ENCODE peak calls at places on chromosome 1, in six cellular contexts. T is Peyer's patch, K is fibroblast of the aortic adventitia, E is HFF-Myc, D is endodermal cell, C is mesothelial cell of epicardium. W is an unnamed sample.
A peak's percentile ranks its signal among the peaks of the same experiment; 100 is the strongest.

GRCh38 chr1:46408356-46409062 is 14.4 kb downstream of the FAAH start:
- DNase-seq in E (no peak), T (no peak), C (no peak), K (peak; percentile 21), D (no peak), W (no peak)

GRCh38 chr1:39453603-39454002 is 37.8 kb upstream of the BMP8A start:
- DNase-seq in D (no peak), T (no peak), C (no peak), E (no peak), K (peak; percentile 77), W (peak; percentile 87)

GRCh38 chr1:185244015-185244747 is 72.9 kb downstream of the IVNS1ABP start:
- DNase-seq in C (no peak), D (no peak), E (peak; percentile 14), T (no peak), K (peak; percentile 65), W (peak; percentile 61)

GRCh38 chr1:44505210-44505993 is 100.3 kb downstream of the RNF220 start:
- DNase-seq in K (peak; percentile 73), D (no peak), T (no peak), E (no peak), C (no peak), W (peak; percentile 60)

GRCh38 chr1:161098161-161099068 is at the start of gene KLHDC9:
- DNase-seq in C (peak; percentile 53), K (peak; percentile 59), T (peak; percentile 88), D (peak; percentile 98), E (no peak), W (peak; percentile 79)

GRCh38 chr1:243642936-243643335 is 207.1 kb downstream of the AKT3 start:
- DNase-seq in C (no peak), T (no peak), D (no peak), K (peak; percentile 90), E (no peak), W (peak; percentile 89)

GRCh38 chr1:70410604-70411359 is at the start of gene CTH:
- DNase-seq in T (peak; percentile 99), C (peak; percentile 85), K (peak; percentile 96), E (peak; percentile 89), D (peak; percentile 99), W (peak; percentile 97)

GRCh38 chr1:92486251-92487077 is at the start of gene GFI1:
- DNase-seq in E (no peak), D (peak; percentile 89), C (no peak), K (no peak), T (peak; percentile 72), W (peak; percentile 17)

GRCh38 chr1:17994046-17994445 is 113.6 kb upstream of the IGSF21 start:
- DNase-seq in T (no peak), C (no peak), E (no peak), K (no peak), D (no peak), W (no peak)

GRCh38 chr1:201376464-201377374 is 761 bp downstream of the TNNT2 start:
- DNase-seq in D (peak; percentile 96), E (peak; percentile 30), K (peak; percentile 11), T (peak; percentile 69), C (no peak), W (peak; percentile 28)

GRCh38 chr1:204841798-204842197 is 28.9 kb upstream of the NFASC start:
- DNase-seq in T (no peak), C (no peak), D (no peak), K (no peak), E (no peak), W (no peak)

GRCh38 chr1:3954391-3955160 is 54.5 kb upstream of the C1orf174 start:
- DNase-seq in T (no peak), C (no peak), E (no peak), D (no peak), K (no peak), W (no peak)

GRCh38 chr1:236753554-236753953 is 41.5 kb upstream of the MTR start:
- DNase-seq in K (peak; percentile 19), T (no peak), D (peak; percentile 79), E (no peak), C (no peak), W (peak; percentile 23)
- TF ChIP-seq CTCF in K (peak; percentile 2), T (no peak), D (peak; percentile 77), E (peak; percentile 14), C (no peak), W (no peak)

DNA sequence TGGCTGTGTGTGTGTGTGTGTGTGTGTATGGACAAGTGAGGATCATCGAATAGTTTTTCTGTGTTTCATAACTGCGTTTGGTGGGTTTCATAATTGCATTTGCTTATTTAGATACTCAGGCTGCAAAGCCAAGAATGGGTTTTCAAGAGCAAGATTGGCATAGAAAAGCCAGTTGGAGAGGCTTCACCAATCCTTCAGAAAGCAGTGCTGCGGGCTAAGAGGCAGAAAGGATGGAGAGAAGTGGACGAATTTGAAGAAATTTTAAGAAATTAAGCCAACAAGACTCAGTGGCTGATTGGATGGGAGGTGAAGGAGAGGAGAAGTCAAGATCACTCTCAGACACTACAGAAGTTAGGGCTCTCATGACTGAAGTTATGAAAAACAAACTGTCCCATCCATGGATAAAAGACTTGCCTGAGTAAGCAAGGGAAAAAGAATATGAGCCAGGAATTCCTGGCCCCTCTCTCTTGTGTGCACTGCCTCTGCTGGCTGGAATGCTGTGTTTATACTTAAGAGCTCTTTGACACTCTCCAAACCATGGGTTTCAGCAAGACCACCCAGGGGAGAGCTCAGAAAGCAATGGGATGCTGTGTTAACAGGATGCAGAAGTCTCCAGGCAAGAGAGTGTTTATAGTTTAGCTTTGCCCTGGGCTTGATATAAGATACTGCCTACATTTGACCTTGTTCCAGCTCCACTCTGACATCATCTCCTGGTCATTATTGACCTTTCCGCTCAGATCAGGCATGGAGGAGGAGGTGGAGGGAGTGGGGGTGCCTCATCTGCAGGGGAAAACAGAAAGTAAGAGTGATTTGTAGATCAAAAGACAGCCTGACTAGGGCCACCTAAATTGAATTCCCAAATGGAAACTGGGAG is 232.0 kb upstream of the PLXNA2 start:
- DNase-seq in C (no peak), T (no peak), K (peak; percentile 15), E (no peak), D (peak; percentile 83), W (no peak)
- TF ChIP-seq CTCF in C (no peak), T (no peak), K (no peak), E (no peak), D (peak; percentile 88), W (no peak)

DNA sequence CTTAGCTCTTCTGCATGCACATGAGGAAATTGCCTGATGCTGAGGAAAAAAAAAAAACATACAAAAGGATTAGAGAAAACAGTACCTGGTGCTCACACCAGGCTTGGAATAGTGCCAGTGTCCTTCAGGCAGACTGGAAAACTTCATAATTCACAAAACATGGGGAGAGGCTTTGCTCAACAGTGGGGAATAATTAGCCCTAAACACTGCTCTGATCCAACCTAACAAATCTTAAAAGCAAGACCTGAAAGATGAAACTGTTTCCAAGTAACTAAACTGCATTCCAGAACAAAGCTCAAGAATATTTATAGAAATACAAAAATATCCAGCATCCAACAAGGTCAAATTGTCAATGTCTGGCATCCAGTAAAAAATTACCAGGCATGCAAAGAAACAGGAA is 124.8 kb downstream of the AK5 start:
- DNase-seq in D (no peak), C (no peak), K (peak; percentile 23), E (peak; percentile 48), T (no peak), W (peak; percentile 29)
- TF ChIP-seq CTCF in D (no peak), C (no peak), K (no peak), E (no peak), T (no peak), W (no peak)

DNA sequence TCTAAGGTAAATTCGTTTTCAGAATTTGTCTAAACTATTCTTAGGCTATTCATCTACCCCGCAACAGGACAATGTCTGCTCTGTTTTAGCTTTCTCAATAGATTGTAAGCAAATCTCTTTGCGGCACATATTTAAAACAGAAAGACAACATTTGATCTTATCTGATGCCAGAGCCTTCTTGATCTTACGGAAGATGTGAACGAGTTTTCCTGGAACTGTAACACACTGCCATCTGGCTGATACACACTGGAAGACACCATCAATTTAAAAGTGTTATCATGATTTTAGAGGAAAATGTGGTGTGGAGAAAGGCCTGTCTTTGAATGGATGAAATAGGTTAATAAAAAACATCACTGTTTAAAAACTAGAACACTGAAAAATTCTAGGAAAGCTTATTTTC is 36.1 kb downstream of the COA6 start:
- DNase-seq in E (no peak), D (no peak), K (no peak), C (no peak), T (no peak), W (no peak)
- TF ChIP-seq CTCF in E (no peak), D (peak; percentile 53), K (no peak), C (no peak), T (no peak), W (no peak)

GRCh38 chr1:98053471-98054366 is 132.9 kb upstream of the DPYD start:
- DNase-seq in K (peak; percentile 68), T (peak; percentile 76), C (peak; percentile 35), E (no peak), D (peak; percentile 93), W (peak; percentile 75)
- TF ChIP-seq CTCF in K (peak; percentile 52), T (peak; percentile 82), C (peak; percentile 93), E (peak; percentile 66), D (peak; percentile 96), W (no peak)

GRCh38 chr1:84644472-84644871 is 45.8 kb downstream of the SSX2IP start:
- DNase-seq in C (no peak), D (no peak), E (no peak), K (no peak), T (no peak), W (no peak)
- TF ChIP-seq CTCF in C (no peak), D (peak; percentile 57), E (peak; percentile 4), K (no peak), T (no peak), W (no peak)

GRCh38 chr1:167488786-167489185 is 29.5 kb downstream of the CD247 start:
- DNase-seq in E (no peak), T (no peak), K (no peak), D (no peak), C (no peak), W (no peak)

GRCh38 chr1:167484726-167485125 is 33.6 kb downstream of the CD247 start:
- DNase-seq in T (no peak), E (no peak), D (no peak), C (no peak), K (no peak), W (no peak)

GRCh38 chr1:167483790-167484189 is 34.5 kb downstream of the CD247 start:
- DNase-seq in E (no peak), K (no peak), C (no peak), D (no peak), T (no peak), W (no peak)

GRCh38 chr1:167487614-167488013 is 30.7 kb downstream of the CD247 start:
- DNase-seq in K (no peak), C (no peak), D (no peak), E (no peak), T (no peak), W (no peak)

GRCh38 chr1:167486090-167486824 is 32.1 kb downstream of the CD247 start:
- DNase-seq in E (no peak), K (peak; percentile 3), D (no peak), C (no peak), T (no peak), W (peak; percentile 2)
- TF ChIP-seq CTCF in E (no peak), K (no peak), D (no peak), C (no peak), T (no peak), W (no peak)